ENCODE peak calls at places on chromosome 16, in five cellular contexts. X, Y, T, Z and I are unnamed samples.

GRCh38 chr16:1678500-1679098 is 520 bp downstream of the JPT2 start:
- DNase-seq in Y (peak), Z (peak), X (no peak), T (peak), I (no peak)

GRCh38 chr16:84240455-84240854 is 643 bp upstream of the KCNG4 start:
- DNase-seq in Z (no peak), T (no peak), X (no peak), Y (no peak), I (no peak)

GRCh38 chr16:69069504-69069903 is 35.9 kb upstream of the HAS3 start:
- DNase-seq in X (no peak), Z (no peak), T (no peak), Y (no peak), I (no peak)

GRCh38 chr16:3182608-3183444 is 5.2 kb upstream of the OR1F1 start:
- DNase-seq in Y (peak), Z (peak), T (peak), X (no peak), I (no peak)

GRCh38 chr16:1046271-1046955 is 26.1 kb upstream of the SSTR5 start:
- DNase-seq in Z (no peak), X (no peak), T (no peak), Y (no peak), I (no peak)

GRCh38 chr16:50611332-50611934 is 63.2 kb downstream of the NKD1 start:
- DNase-seq in Y (no peak), Z (no peak), X (no peak), T (peak), I (no peak)

GRCh38 chr16:85369741-85370528 is 243.2 kb upstream of the GSE1 start:
- DNase-seq in X (peak), Z (peak), T (peak), Y (peak), I (peak)

GRCh38 chr16:1327619-1327947 is 5.9 kb upstream of the BAIAP3 start:
- DNase-seq in T (no peak), Z (no peak), X (no peak), Y (no peak), I (no peak)

GRCh38 chr16:67145746-67146145 is 5.1 kb downstream of the B3GNT9 start:
- DNase-seq in T (no peak), X (no peak), Y (no peak), Z (no peak), I (no peak)

GRCh38 chr16:24729967-24730815 is 740 bp downstream of the TNRC6A start:
- DNase-seq in Z (peak), Y (peak), X (no peak), T (peak), I (peak)

GRCh38 chr16:49492090-49492801 is 118.6 kb downstream of the C16orf78 start:
- DNase-seq in Z (peak), Y (peak), X (peak), T (no peak), I (peak)

GRCh38 chr16:84851192-84852127 is 31.7 kb downstream of the CRISPLD2 start:
- DNase-seq in X (no peak), Z (no peak), Y (no peak), T (peak), I (no peak)

GRCh38 chr16:2208308-2208707 is 2.4 kb downstream of the BRICD5 start:
- DNase-seq in T (no peak), Z (no peak), X (no peak), Y (no peak), I (no peak)

GRCh38 chr16:18936727-18937340 is 10.6 kb upstream of the SMG1 start:
- DNase-seq in T (no peak), Z (peak), X (no peak), Y (no peak), I (no peak)

GRCh38 chr16:86073763-86074493 is 175.0 kb downstream of the IRF8 start:
- DNase-seq in Z (no peak), Y (no peak), X (no peak), T (no peak), I (peak)

GRCh38 chr16:89354325-89354724 is 136.0 kb downstream of the ANKRD11 start:
- DNase-seq in Y (no peak), T (no peak), Z (no peak), X (no peak), I (no peak)

GRCh38 chr16:28042856-28043255 is 20.7 kb downstream of the GSG1L start:
- DNase-seq in T (no peak), X (no peak), Z (no peak), Y (no peak), I (no peak)

GRCh38 chr16:56202036-56202435 is 10.7 kb downstream of the GNAO1 start:
- DNase-seq in X (no peak), Y (no peak), Z (no peak), T (no peak), I (no peak)

GRCh38 chr16:7967986-7968509 is 622.3 kb downstream of the TMEM114 start:
- DNase-seq in T (no peak), Y (no peak), Z (no peak), X (no peak), I (no peak)

GRCh38 chr16:85286970-85287814 is 174.9 kb upstream of the CIBAR2 start:
- DNase-seq in Z (no peak), X (no peak), T (no peak), Y (no peak), I (peak)

GRCh38 chr16:5022521-5022920 is 11.2 kb downstream of the NAGPA start:
- DNase-seq in T (no peak), Z (no peak), Y (no peak), X (no peak), I (no peak)